ENCODE peak calls at places on chromosomes 4 and X, in five cellular contexts. X, T, W, B and V are unnamed samples.

GRCh38 chrX:69153060-69153730 is 12.1 kb downstream of the PJA1 start:
- DNase-seq in T (no peak), X (no peak), B (no peak), W (no peak), V (peak)

GRCh38 chrX:153499258-153499657 is 4.5 kb downstream of the BGN start:
- DNase-seq in W (no peak), B (no peak), T (no peak), X (no peak), V (no peak)

GRCh38 chr4:139208404-139208945 is 31.5 kb upstream of the ELF2 start:
- DNase-seq in B (no peak), X (no peak), W (no peak), T (no peak), V (no peak)

GRCh38 chrX:39377171-39377570 is 575.9 kb downstream of the MID1IP1 start:
- DNase-seq in X (no peak), B (no peak), T (no peak), W (no peak), V (no peak)

GRCh38 chr4:83618431-83618830 is 82.5 kb downstream of the GPAT3 start:
- DNase-seq in W (no peak), B (no peak), T (no peak), X (no peak), V (peak)

GRCh38 chr4:76764251-76764650 is 133.7 kb downstream of the SOWAHB start:
- DNase-seq in W (no peak), B (no peak), X (no peak), T (no peak), V (no peak)

GRCh38 chrX:19875051-19875432 is 12.4 kb downstream of the SH3KBP1 start:
- DNase-seq in B (no peak), T (no peak), X (no peak), W (no peak), V (no peak)

GRCh38 chr4:2285665-2286381 is 23.9 kb upstream of the MXD4 start:
- DNase-seq in X (no peak), T (no peak), B (no peak), W (no peak), V (no peak)

GRCh38 chrX:141214216-141214615 is 28.1 kb downstream of the SPANXC start:
- DNase-seq in W (no peak), B (no peak), T (no peak), X (no peak), V (no peak)

GRCh38 chrX:108435261-108435660 is 3.0 kb downstream of the COL4A6 start:
- DNase-seq in B (no peak), T (no peak), W (no peak), X (no peak), V (no peak)

GRCh38 chr4:80309301-80310004 is 26.1 kb upstream of the CFAP299 start:
- DNase-seq in X (no peak), B (no peak), T (no peak), W (no peak), V (no peak)

GRCh38 chr4:105461221-105462041 is 12.4 kb downstream of the PPA2 start:
- DNase-seq in T (no peak), X (no peak), W (no peak), B (no peak), V (peak)

GRCh38 chrX:24424948-24425347 is 40.1 kb upstream of the PDK3 start:
- DNase-seq in T (no peak), X (no peak), B (no peak), W (no peak), V (no peak)

GRCh38 chr4:1081689-1082040 is 31.7 kb downstream of the RNF212 start:
- DNase-seq in T (no peak), W (no peak), B (no peak), X (no peak), V (no peak)

GRCh38 chr4:118711047-118711446 is 25.9 kb downstream of the METTL14 start:
- DNase-seq in B (no peak), X (no peak), W (no peak), T (no peak), V (no peak)

GRCh38 chr4:162347492-162348213 is 183.9 kb upstream of the FSTL5 start:
- DNase-seq in W (no peak), T (no peak), X (no peak), B (no peak), V (no peak)

GRCh38 chr4:110025057-110025456 is 112.4 kb downstream of the EGF start:
- DNase-seq in T (no peak), B (no peak), X (no peak), W (no peak), V (no peak)

GRCh38 chr4:176883108-176883550 is 90.4 kb upstream of the VEGFC start:
- DNase-seq in B (no peak), X (no peak), W (no peak), T (no peak), V (peak)

GRCh38 chrX:18368402-18368801 is 13.9 kb upstream of the SCML2 start:
- DNase-seq in B (no peak), W (no peak), T (no peak), X (no peak), V (no peak)

GRCh38 chr4:83855044-83855443 is 319.1 kb downstream of the GPAT3 start:
- DNase-seq in W (no peak), X (peak), T (no peak), B (no peak), V (peak)

GRCh38 chrX:108359811-108360602 is 78.2 kb downstream of the COL4A6 start:
- DNase-seq in W (no peak), B (no peak), X (no peak), T (no peak), V (no peak)

GRCh38 chrX:114097411-114097810 is 486.5 kb upstream of the HTR2C start:
- DNase-seq in W (no peak), T (no peak), X (no peak), B (no peak), V (no peak)

GRCh38 chr4:6716958-6717655 is 1.1 kb downstream of the BLOC1S4 start:
- DNase-seq in B (no peak), X (no peak), W (no peak), T (no peak), V (no peak)

GRCh38 chr4:20193522-20193902 is 58.2 kb upstream of the SLIT2 start:
- DNase-seq in X (no peak), W (no peak), T (no peak), B (no peak), V (no peak)

GRCh38 chr4:32544846-32545245 is 1824.7 kb downstream of the PCDH7 start:
- DNase-seq in T (no peak), W (no peak), B (no peak), X (no peak), V (no peak)

GRCh38 chrX:38142598-38142997 is 78.1 kb downstream of the SRPX start:
- DNase-seq in X (no peak), T (no peak), B (no peak), W (no peak), V (no peak)

GRCh38 chr4:37793562-37793961 is 32.9 kb upstream of the PGM2 start:
- DNase-seq in T (no peak), B (no peak), X (no peak), W (no peak), V (no peak)

GRCh38 chrX:48893556-48894348 is 3.8 kb downstream of the TIMM17B start:
- DNase-seq in B (no peak), X (no peak), T (no peak), W (no peak), V (no peak)

GRCh38 chr4:87359258-87359657 is 31.7 kb downstream of the HSD17B11 start:
- DNase-seq in W (no peak), B (no peak), X (no peak), T (no peak), V (no peak)